ENCODE peak calls at places on chromosomes 3 and 15, in ten cellular contexts. One of them, this sample, is unnamed.

GRCh38 chr15:51883436-51883835 is 54.0 kb downstream of the TMOD3 start:
- DNase-seq in mammary epithelial cell: no peak
- DNase-seq in osteocyte: no peak
- DNase-seq in psoas muscle: no peak
- DNase-seq in heart right ventricle: no peak
- DNase-seq in WTC11: no peak
- DNase-seq in B cell: no peak
- DNase-seq in neural progenitor cell: no peak
- DNase-seq in cardiac muscle cell: peak
- DNase-seq in OCI-LY7: no peak
- DNase-seq in this sample: peak

GRCh38 chr15:68158046-68158628 is 47.0 kb downstream of the CALML4 start:
- DNase-seq in psoas muscle: no peak
- DNase-seq in heart right ventricle: no peak
- DNase-seq in osteocyte: no peak
- DNase-seq in B cell: no peak
- DNase-seq in cardiac muscle cell: no peak
- DNase-seq in WTC11: no peak
- DNase-seq in OCI-LY7: no peak
- DNase-seq in mammary epithelial cell: no peak
- DNase-seq in neural progenitor cell: no peak
- DNase-seq in this sample: no peak

GRCh38 chr15:22780267-22780666 is 6.2 kb upstream of the NIPA1 start:
- DNase-seq in cardiac muscle cell: peak
- DNase-seq in mammary epithelial cell: peak
- DNase-seq in osteocyte: no peak
- DNase-seq in psoas muscle: no peak
- DNase-seq in heart right ventricle: no peak
- DNase-seq in B cell: no peak
- DNase-seq in OCI-LY7: no peak
- DNase-seq in neural progenitor cell: no peak
- DNase-seq in WTC11: no peak
- DNase-seq in this sample: no peak

GRCh38 chr3:182392182-182392917 is 401.0 kb upstream of the ATP11B start:
- DNase-seq in osteocyte: no peak
- DNase-seq in psoas muscle: no peak
- DNase-seq in neural progenitor cell: no peak
- DNase-seq in WTC11: no peak
- DNase-seq in OCI-LY7: peak
- DNase-seq in heart right ventricle: no peak
- DNase-seq in B cell: no peak
- DNase-seq in mammary epithelial cell: no peak
- DNase-seq in cardiac muscle cell: no peak
- DNase-seq in this sample: no peak

GRCh38 chr3:53180305-53181023 is 19.5 kb downstream of the PRKCD start:
- DNase-seq in heart right ventricle: no peak
- DNase-seq in cardiac muscle cell: no peak
- DNase-seq in OCI-LY7: peak
- DNase-seq in B cell: peak
- DNase-seq in WTC11: no peak
- DNase-seq in neural progenitor cell: no peak
- DNase-seq in psoas muscle: no peak
- DNase-seq in osteocyte: no peak
- DNase-seq in mammary epithelial cell: no peak
- DNase-seq in this sample: no peak

GRCh38 chr3:173065543-173065970 is 75.5 kb downstream of the SPATA16 start:
- DNase-seq in osteocyte: no peak
- DNase-seq in psoas muscle: no peak
- DNase-seq in B cell: no peak
- DNase-seq in cardiac muscle cell: peak
- DNase-seq in OCI-LY7: no peak
- DNase-seq in heart right ventricle: no peak
- DNase-seq in WTC11: no peak
- DNase-seq in neural progenitor cell: no peak
- DNase-seq in mammary epithelial cell: no peak
- DNase-seq in this sample: no peak

GRCh38 chr3:36823806-36824205 is 59.5 kb upstream of the DCLK3 start:
- DNase-seq in OCI-LY7: no peak
- DNase-seq in mammary epithelial cell: no peak
- DNase-seq in WTC11: no peak
- DNase-seq in B cell: no peak
- DNase-seq in heart right ventricle: no peak
- DNase-seq in psoas muscle: no peak
- DNase-seq in neural progenitor cell: no peak
- DNase-seq in osteocyte: peak
- DNase-seq in cardiac muscle cell: no peak
- DNase-seq in this sample: no peak

GRCh38 chr3:13134166-13134878 is 61.1 kb upstream of the IQSEC1 start:
- DNase-seq in heart right ventricle: no peak
- DNase-seq in cardiac muscle cell: no peak
- DNase-seq in OCI-LY7: no peak
- DNase-seq in osteocyte: peak
- DNase-seq in psoas muscle: no peak
- DNase-seq in WTC11: no peak
- DNase-seq in mammary epithelial cell: no peak
- DNase-seq in B cell: no peak
- DNase-seq in neural progenitor cell: no peak
- DNase-seq in this sample: no peak

GRCh38 chr15:40252438-40253178 is 13.7 kb downstream of the PAK6 start:
- DNase-seq in neural progenitor cell: peak
- DNase-seq in mammary epithelial cell: no peak
- DNase-seq in cardiac muscle cell: peak
- DNase-seq in psoas muscle: peak
- DNase-seq in heart right ventricle: peak
- DNase-seq in osteocyte: no peak
- DNase-seq in OCI-LY7: no peak
- DNase-seq in B cell: peak
- DNase-seq in WTC11: peak
- DNase-seq in this sample: no peak

GRCh38 chr3:138186803-138187295 is 252 bp upstream of the ARMC8 start:
- DNase-seq in osteocyte: peak
- DNase-seq in neural progenitor cell: peak
- DNase-seq in psoas muscle: peak
- DNase-seq in mammary epithelial cell: peak
- DNase-seq in OCI-LY7: peak
- DNase-seq in WTC11: peak
- DNase-seq in heart right ventricle: peak
- DNase-seq in B cell: peak
- DNase-seq in cardiac muscle cell: peak
- DNase-seq in this sample: peak

GRCh38 chr15:80367094-80367493 is 37.1 kb upstream of the ARNT2 start:
- DNase-seq in B cell: no peak
- DNase-seq in heart right ventricle: no peak
- DNase-seq in psoas muscle: no peak
- DNase-seq in OCI-LY7: peak
- DNase-seq in WTC11: peak
- DNase-seq in cardiac muscle cell: peak
- DNase-seq in neural progenitor cell: peak
- DNase-seq in osteocyte: no peak
- DNase-seq in mammary epithelial cell: no peak
- DNase-seq in this sample: no peak

GRCh38 chr15:67109141-67110034 is 44.0 kb downstream of the SMAD3 start:
- DNase-seq in cardiac muscle cell: peak
- DNase-seq in heart right ventricle: peak
- DNase-seq in neural progenitor cell: no peak
- DNase-seq in mammary epithelial cell: no peak
- DNase-seq in osteocyte: no peak
- DNase-seq in psoas muscle: peak
- DNase-seq in OCI-LY7: peak
- DNase-seq in WTC11: no peak
- DNase-seq in B cell: peak
- DNase-seq in this sample: peak

GRCh38 chr15:25717861-25718504 is 145.1 kb downstream of the ATP10A start:
- DNase-seq in neural progenitor cell: no peak
- DNase-seq in WTC11: no peak
- DNase-seq in osteocyte: no peak
- DNase-seq in mammary epithelial cell: no peak
- DNase-seq in OCI-LY7: no peak
- DNase-seq in B cell: no peak
- DNase-seq in heart right ventricle: no peak
- DNase-seq in cardiac muscle cell: no peak
- DNase-seq in psoas muscle: no peak
- DNase-seq in this sample: no peak

GRCh38 chr15:28933710-28934445 is 48.1 kb downstream of the APBA2 start:
- DNase-seq in B cell: no peak
- DNase-seq in osteocyte: no peak
- DNase-seq in psoas muscle: no peak
- DNase-seq in cardiac muscle cell: peak
- DNase-seq in OCI-LY7: no peak
- DNase-seq in neural progenitor cell: peak
- DNase-seq in heart right ventricle: no peak
- DNase-seq in WTC11: no peak
- DNase-seq in mammary epithelial cell: no peak
- DNase-seq in this sample: no peak

GRCh38 chr15:91374336-91374735 is 274.3 kb downstream of the SV2B start:
- DNase-seq in mammary epithelial cell: no peak
- DNase-seq in heart right ventricle: no peak
- DNase-seq in osteocyte: no peak
- DNase-seq in B cell: no peak
- DNase-seq in neural progenitor cell: no peak
- DNase-seq in cardiac muscle cell: no peak
- DNase-seq in WTC11: no peak
- DNase-seq in OCI-LY7: no peak
- DNase-seq in psoas muscle: no peak
- DNase-seq in this sample: no peak

GRCh38 chr15:78101423-78102105 is 9.2 kb downstream of the SH2D7 start:
- DNase-seq in B cell: no peak
- DNase-seq in cardiac muscle cell: no peak
- DNase-seq in WTC11: no peak
- DNase-seq in mammary epithelial cell: no peak
- DNase-seq in osteocyte: no peak
- DNase-seq in psoas muscle: no peak
- DNase-seq in OCI-LY7: no peak
- DNase-seq in heart right ventricle: no peak
- DNase-seq in neural progenitor cell: no peak
- DNase-seq in this sample: no peak

GRCh38 chr15:84671211-84671610 is 13.2 kb upstream of the NMB start:
- DNase-seq in heart right ventricle: no peak
- DNase-seq in OCI-LY7: no peak
- DNase-seq in cardiac muscle cell: peak
- DNase-seq in mammary epithelial cell: peak
- DNase-seq in B cell: no peak
- DNase-seq in neural progenitor cell: no peak
- DNase-seq in osteocyte: no peak
- DNase-seq in WTC11: no peak
- DNase-seq in psoas muscle: no peak
- DNase-seq in this sample: peak

GRCh38 chr3:135348698-135349097 is 553.6 kb downstream of the EPHB1 start:
- DNase-seq in heart right ventricle: no peak
- DNase-seq in neural progenitor cell: no peak
- DNase-seq in OCI-LY7: no peak
- DNase-seq in osteocyte: no peak
- DNase-seq in mammary epithelial cell: no peak
- DNase-seq in WTC11: no peak
- DNase-seq in cardiac muscle cell: no peak
- DNase-seq in psoas muscle: no peak
- DNase-seq in B cell: no peak
- DNase-seq in this sample: no peak

GRCh38 chr15:41603941-41604660 is 45.1 kb downstream of the TYRO3 start:
- DNase-seq in mammary epithelial cell: peak
- DNase-seq in heart right ventricle: peak
- DNase-seq in cardiac muscle cell: peak
- DNase-seq in OCI-LY7: peak
- DNase-seq in osteocyte: no peak
- DNase-seq in psoas muscle: peak
- DNase-seq in B cell: peak
- DNase-seq in WTC11: peak
- DNase-seq in neural progenitor cell: peak
- DNase-seq in this sample: peak

GRCh38 chr3:63908081-63908736 is 4.0 kb downstream of the SCAANT1 start:
- DNase-seq in mammary epithelial cell: no peak
- DNase-seq in heart right ventricle: no peak
- DNase-seq in neural progenitor cell: peak
- DNase-seq in cardiac muscle cell: peak
- DNase-seq in WTC11: no peak
- DNase-seq in osteocyte: no peak
- DNase-seq in OCI-LY7: no peak
- DNase-seq in psoas muscle: no peak
- DNase-seq in B cell: no peak
- DNase-seq in this sample: no peak
- TF ChIP-seq CTCF in mammary epithelial cell: peak
- TF ChIP-seq CTCF in heart right ventricle: no peak
- TF ChIP-seq CTCF in neural progenitor cell: peak
- TF ChIP-seq CTCF in cardiac muscle cell: peak
- TF ChIP-seq CTCF in WTC11: no peak
- TF ChIP-seq CTCF in osteocyte: peak
- TF ChIP-seq CTCF in OCI-LY7: no peak
- TF ChIP-seq CTCF in psoas muscle: no peak
- TF ChIP-seq CTCF in B cell: no peak
- TF ChIP-seq CTCF in this sample: peak

DNA sequence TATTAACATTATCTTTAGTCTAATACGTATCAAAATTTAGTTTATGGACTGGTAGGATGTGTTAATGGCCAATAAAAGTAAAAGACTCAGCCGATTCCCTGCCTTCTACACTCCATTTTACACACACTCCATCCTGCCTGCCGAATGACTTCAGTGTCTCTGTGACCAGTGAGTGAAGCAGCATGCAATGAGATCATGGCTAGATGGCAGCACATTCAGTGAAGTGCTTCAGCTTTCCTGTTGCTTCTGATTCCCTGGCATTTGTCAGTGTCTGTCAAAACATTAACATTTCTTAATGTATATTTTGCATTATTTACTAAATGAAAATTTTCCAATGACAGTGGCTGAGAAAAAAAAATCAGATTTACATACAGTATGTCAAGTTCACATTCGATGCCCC is 412.0 kb downstream of the FHIT start:
- DNase-seq in heart right ventricle: no peak
- DNase-seq in OCI-LY7: no peak
- DNase-seq in osteocyte: no peak
- DNase-seq in WTC11: no peak
- DNase-seq in psoas muscle: no peak
- DNase-seq in B cell: no peak
- DNase-seq in mammary epithelial cell: no peak
- DNase-seq in cardiac muscle cell: no peak
- DNase-seq in neural progenitor cell: peak
- DNase-seq in this sample: no peak
- TF ChIP-seq CTCF in heart right ventricle: no peak
- TF ChIP-seq CTCF in OCI-LY7: no peak
- TF ChIP-seq CTCF in osteocyte: peak
- TF ChIP-seq CTCF in WTC11: no peak
- TF ChIP-seq CTCF in psoas muscle: no peak
- TF ChIP-seq CTCF in B cell: no peak
- TF ChIP-seq CTCF in mammary epithelial cell: no peak
- TF ChIP-seq CTCF in cardiac muscle cell: no peak
- TF ChIP-seq CTCF in neural progenitor cell: no peak
- TF ChIP-seq CTCF in this sample: no peak

GRCh38 chr15:30905821-30906220 is 2.1 kb downstream of the FAN1 start:
- DNase-seq in heart right ventricle: no peak
- DNase-seq in osteocyte: peak
- DNase-seq in OCI-LY7: no peak
- DNase-seq in mammary epithelial cell: no peak
- DNase-seq in WTC11: no peak
- DNase-seq in psoas muscle: no peak
- DNase-seq in B cell: no peak
- DNase-seq in neural progenitor cell: no peak
- DNase-seq in cardiac muscle cell: peak
- DNase-seq in this sample: no peak
- TF ChIP-seq CTCF in heart right ventricle: peak
- TF ChIP-seq CTCF in osteocyte: no peak
- TF ChIP-seq CTCF in OCI-LY7: no peak
- TF ChIP-seq CTCF in mammary epithelial cell: peak
- TF ChIP-seq CTCF in WTC11: no peak
- TF ChIP-seq CTCF in psoas muscle: no peak
- TF ChIP-seq CTCF in B cell: no peak
- TF ChIP-seq CTCF in neural progenitor cell: peak
- TF ChIP-seq CTCF in cardiac muscle cell: peak
- TF ChIP-seq CTCF in this sample: no peak

GRCh38 chr3:27484002-27484844 is at the start of gene SLC4A7:
- DNase-seq in mammary epithelial cell: peak
- DNase-seq in WTC11: peak
- DNase-seq in cardiac muscle cell: peak
- DNase-seq in B cell: peak
- DNase-seq in osteocyte: peak
- DNase-seq in heart right ventricle: peak
- DNase-seq in psoas muscle: peak
- DNase-seq in OCI-LY7: peak
- DNase-seq in neural progenitor cell: peak
- DNase-seq in this sample: peak
- TF ChIP-seq CTCF in mammary epithelial cell: no peak
- TF ChIP-seq CTCF in WTC11: no peak
- TF ChIP-seq CTCF in cardiac muscle cell: no peak
- TF ChIP-seq CTCF in B cell: no peak
- TF ChIP-seq CTCF in osteocyte: no peak
- TF ChIP-seq CTCF in heart right ventricle: no peak
- TF ChIP-seq CTCF in psoas muscle: no peak
- TF ChIP-seq CTCF in OCI-LY7: no peak
- TF ChIP-seq CTCF in neural progenitor cell: no peak
- TF ChIP-seq CTCF in this sample: no peak